ENCODE peak calls at places on chromosomes 3 and 15, in four cellular contexts. R is H7; Q is naive thymus-derived CD8-positive, alpha-beta T cell; B is NCI-H1092. Z is an unnamed sample.

GRCh38 chr3:149080699-149081091 is 5.6 kb downstream of the HLTF start:
- DNase-seq in R (no peak), Q (no peak), B (no peak), Z (no peak)

GRCh38 chr3:62872318-62872717 is 2.9 kb downstream of the CADPS start:
- DNase-seq in R (no peak), B (no peak), Q (no peak), Z (no peak)

GRCh38 chr3:71563827-71564226 is 19.7 kb downstream of the FOXP1 start:
- DNase-seq in Q (no peak), B (no peak), R (no peak), Z (no peak)

GRCh38 chr15:37221671-37222207 is 121.4 kb upstream of the MEIS2 start:
- DNase-seq in B (no peak), R (no peak), Q (no peak), Z (no peak)

GRCh38 chr3:130783629-130784028 is 37.0 kb upstream of the PIK3R4 start:
- DNase-seq in B (peak), R (no peak), Q (no peak), Z (no peak)

GRCh38 chr15:25905140-25905539 is 42.0 kb upstream of the ATP10A start:
- DNase-seq in R (no peak), B (no peak), Q (no peak), Z (no peak)

GRCh38 chr3:149374391-149374790 is 3.1 kb downstream of the TM4SF1 start:
- DNase-seq in R (no peak), B (no peak), Q (no peak), Z (no peak)

GRCh38 chr3:128993461-128994172 is at the start of gene CFAP92:
- DNase-seq in Q (peak), R (peak), B (peak), Z (peak)

GRCh38 chr15:32909431-32909830 is 191.6 kb downstream of the GREM1 start:
- DNase-seq in Q (no peak), R (no peak), B (no peak), Z (no peak)

GRCh38 chr3:41900265-41900664 is 61.6 kb downstream of the ULK4 start:
- DNase-seq in B (no peak), R (no peak), Q (no peak), Z (no peak)

GRCh38 chr3:175737646-175738572 is 878.8 kb downstream of the NAALADL2 start:
- DNase-seq in Q (no peak), R (no peak), B (no peak), Z (no peak)

GRCh38 chr15:91104111-91104510 is 4.1 kb downstream of the SV2B start:
- DNase-seq in R (no peak), Q (no peak), B (peak), Z (no peak)

GRCh38 chr3:138375446-138375845 is 27.1 kb downstream of the MRAS start:
- DNase-seq in B (no peak), Q (no peak), R (no peak), Z (no peak)

GRCh38 chr3:43317461-43318316 is 31.3 kb downstream of the SNRK start:
- DNase-seq in R (no peak), B (no peak), Q (no peak), Z (no peak)

GRCh38 chr15:100973351-100974034 is 54.3 kb downstream of the LRRK1 start:
- DNase-seq in Q (no peak), B (no peak), R (peak), Z (no peak)

GRCh38 chr3:195162033-195162669 is 108.8 kb downstream of the XXYLT1 start:
- DNase-seq in B (no peak), R (no peak), Q (peak), Z (no peak)

GRCh38 chr3:36944641-36945270 is at the start of gene TRANK1:
- DNase-seq in B (no peak), R (peak), Q (peak), Z (peak)

GRCh38 chr15:52481915-52482314 is 46.8 kb downstream of the MYO5A start:
- DNase-seq in Q (peak), R (no peak), B (no peak), Z (no peak)

GRCh38 chr3:12004741-12005513 is 739 bp downstream of the SYN2 start:
- DNase-seq in B (no peak), R (peak), Q (no peak), Z (no peak)

GRCh38 chr15:71443538-71443937 is 328.3 kb downstream of the THSD4 start:
- DNase-seq in R (peak), Q (peak), B (peak), Z (peak)

GRCh38 chr15:53305554-53305953 is 453.9 kb downstream of the WDR72 start:
- DNase-seq in Q (no peak), B (no peak), R (no peak), Z (no peak)

GRCh38 chr3:58059349-58060321 is 51.4 kb downstream of the FLNB start:
- DNase-seq in B (no peak), Q (no peak), R (no peak), Z (peak)

GRCh38 chr15:60916032-60916673 is 312.9 kb downstream of the RORA start:
- DNase-seq in R (no peak), Q (no peak), B (no peak), Z (no peak)

GRCh38 chr3:49217688-49218470 is 46.5 kb downstream of the KLHDC8B start:
- DNase-seq in Q (no peak), B (no peak), R (no peak), Z (no peak)

GRCh38 chr3:15277861-15278260 is 54.5 kb downstream of the SH3BP5 start:
- DNase-seq in Q (no peak), R (peak), B (no peak), Z (no peak)

GRCh38 chr3:45618081-45618509 is 23.5 kb downstream of the LIMD1 start:
- DNase-seq in R (no peak), B (no peak), Q (no peak), Z (no peak)

GRCh38 chr3:29333520-29333919 is 52.6 kb downstream of the RBMS3 start:
- DNase-seq in R (no peak), Q (no peak), B (no peak), Z (no peak)

GRCh38 chr3:158863247-158863646 is 61.4 kb downstream of the MFSD1 start:
- DNase-seq in B (no peak), Q (no peak), R (no peak), Z (no peak)

GRCh38 chr3:195150194-195151118 is 120.5 kb downstream of the XXYLT1 start:
- DNase-seq in R (peak), Q (peak), B (peak), Z (peak)

GRCh38 chr3:58034738-58035511 is 26.7 kb downstream of the FLNB start:
- DNase-seq in R (no peak), B (no peak), Q (peak), Z (no peak)

GRCh38 chr3:102060814-102061213 is 211.5 kb downstream of the NFKBIZ start:
- DNase-seq in B (no peak), Q (no peak), R (no peak), Z (no peak)

GRCh38 chr3:10017636-10018292 is 8.5 kb upstream of the FANCD2 start:
- DNase-seq in Q (no peak), R (no peak), B (no peak), Z (no peak)